ENCODE peak calls at places on chromosomes 6 and 20, in ten cellular contexts. One of them, this sample, is unnamed.

GRCh38 chr6:2560903-2561698 is 189.6 kb downstream of the MYLK4 start:
- DNase-seq in body of pancreas: no peak
- DNase-seq in fibroblast of pulmonary artery: no peak
- DNase-seq in germinal center: no peak
- DNase-seq in right cardiac atrium: no peak
- DNase-seq in stimulated activated CD8-positive, alpha-beta memory T cell treated with anti-CD3 and anti-CD28 coated beads, Interleukin-7, amount 100 ng/mL, for 4 hours: no peak
- DNase-seq in Right ventricle myocardium superior: no peak
- DNase-seq in GM04504: no peak
- DNase-seq in anterior cingulate cortex: no peak
- DNase-seq in substantia nigra: no peak
- DNase-seq in this sample: no peak

GRCh38 chr6:33755070-33755869 is 8.6 kb upstream of the IP6K3 start:
- DNase-seq in germinal center: peak
- DNase-seq in substantia nigra: no peak
- DNase-seq in body of pancreas: no peak
- DNase-seq in anterior cingulate cortex: no peak
- DNase-seq in right cardiac atrium: no peak
- DNase-seq in GM04504: no peak
- DNase-seq in Right ventricle myocardium superior: no peak
- DNase-seq in stimulated activated CD8-positive, alpha-beta memory T cell treated with anti-CD3 and anti-CD28 coated beads, Interleukin-7, amount 100 ng/mL, for 4 hours: no peak
- DNase-seq in fibroblast of pulmonary artery: no peak
- DNase-seq in this sample: no peak

GRCh38 chr6:165659945-165660862 is 2.8 kb downstream of the PDE10A start:
- DNase-seq in substantia nigra: no peak
- DNase-seq in body of pancreas: no peak
- DNase-seq in stimulated activated CD8-positive, alpha-beta memory T cell treated with anti-CD3 and anti-CD28 coated beads, Interleukin-7, amount 100 ng/mL, for 4 hours: no peak
- DNase-seq in Right ventricle myocardium superior: peak
- DNase-seq in germinal center: no peak
- DNase-seq in right cardiac atrium: no peak
- DNase-seq in fibroblast of pulmonary artery: peak
- DNase-seq in GM04504: no peak
- DNase-seq in anterior cingulate cortex: no peak
- DNase-seq in this sample: no peak

GRCh38 chr6:43807228-43808061 is 37.4 kb downstream of the VEGFA start:
- DNase-seq in Right ventricle myocardium superior: no peak
- DNase-seq in anterior cingulate cortex: no peak
- DNase-seq in fibroblast of pulmonary artery: peak
- DNase-seq in stimulated activated CD8-positive, alpha-beta memory T cell treated with anti-CD3 and anti-CD28 coated beads, Interleukin-7, amount 100 ng/mL, for 4 hours: no peak
- DNase-seq in substantia nigra: no peak
- DNase-seq in body of pancreas: peak
- DNase-seq in germinal center: no peak
- DNase-seq in right cardiac atrium: peak
- DNase-seq in GM04504: no peak
- DNase-seq in this sample: no peak

GRCh38 chr6:96542702-96543101 is 20.2 kb upstream of the FHL5 start:
- DNase-seq in body of pancreas: no peak
- DNase-seq in fibroblast of pulmonary artery: peak
- DNase-seq in germinal center: no peak
- DNase-seq in substantia nigra: no peak
- DNase-seq in right cardiac atrium: no peak
- DNase-seq in anterior cingulate cortex: no peak
- DNase-seq in Right ventricle myocardium superior: no peak
- DNase-seq in GM04504: no peak
- DNase-seq in stimulated activated CD8-positive, alpha-beta memory T cell treated with anti-CD3 and anti-CD28 coated beads, Interleukin-7, amount 100 ng/mL, for 4 hours: no peak
- DNase-seq in this sample: no peak

GRCh38 chr20:32449890-32450401 is 91.8 kb downstream of the ASXL1 start:
- DNase-seq in anterior cingulate cortex: peak
- DNase-seq in germinal center: peak
- DNase-seq in body of pancreas: peak
- DNase-seq in Right ventricle myocardium superior: no peak
- DNase-seq in stimulated activated CD8-positive, alpha-beta memory T cell treated with anti-CD3 and anti-CD28 coated beads, Interleukin-7, amount 100 ng/mL, for 4 hours: no peak
- DNase-seq in right cardiac atrium: no peak
- DNase-seq in fibroblast of pulmonary artery: no peak
- DNase-seq in GM04504: no peak
- DNase-seq in substantia nigra: no peak
- DNase-seq in this sample: no peak

GRCh38 chr20:10752206-10752605 is 78.4 kb upstream of the JAG1 start:
- DNase-seq in Right ventricle myocardium superior: no peak
- DNase-seq in germinal center: no peak
- DNase-seq in GM04504: no peak
- DNase-seq in anterior cingulate cortex: no peak
- DNase-seq in stimulated activated CD8-positive, alpha-beta memory T cell treated with anti-CD3 and anti-CD28 coated beads, Interleukin-7, amount 100 ng/mL, for 4 hours: no peak
- DNase-seq in fibroblast of pulmonary artery: no peak
- DNase-seq in substantia nigra: no peak
- DNase-seq in body of pancreas: no peak
- DNase-seq in right cardiac atrium: no peak
- DNase-seq in this sample: no peak

GRCh38 chr6:157921685-157922367 is 59.8 kb upstream of the SYNJ2 start:
- DNase-seq in stimulated activated CD8-positive, alpha-beta memory T cell treated with anti-CD3 and anti-CD28 coated beads, Interleukin-7, amount 100 ng/mL, for 4 hours: no peak
- DNase-seq in right cardiac atrium: peak
- DNase-seq in body of pancreas: no peak
- DNase-seq in substantia nigra: no peak
- DNase-seq in fibroblast of pulmonary artery: no peak
- DNase-seq in germinal center: no peak
- DNase-seq in GM04504: peak
- DNase-seq in Right ventricle myocardium superior: no peak
- DNase-seq in anterior cingulate cortex: no peak
- DNase-seq in this sample: no peak

GRCh38 chr6:79762370-79762769 is 131.2 kb downstream of the SH3BGRL2 start:
- DNase-seq in substantia nigra: no peak
- DNase-seq in Right ventricle myocardium superior: no peak
- DNase-seq in body of pancreas: no peak
- DNase-seq in anterior cingulate cortex: no peak
- DNase-seq in stimulated activated CD8-positive, alpha-beta memory T cell treated with anti-CD3 and anti-CD28 coated beads, Interleukin-7, amount 100 ng/mL, for 4 hours: no peak
- DNase-seq in germinal center: no peak
- DNase-seq in fibroblast of pulmonary artery: peak
- DNase-seq in GM04504: no peak
- DNase-seq in right cardiac atrium: no peak
- DNase-seq in this sample: no peak

GRCh38 chr6:158233214-158233795 is 65.2 kb downstream of the GTF2H5 start:
- DNase-seq in GM04504: no peak
- DNase-seq in fibroblast of pulmonary artery: no peak
- DNase-seq in body of pancreas: no peak
- DNase-seq in germinal center: no peak
- DNase-seq in stimulated activated CD8-positive, alpha-beta memory T cell treated with anti-CD3 and anti-CD28 coated beads, Interleukin-7, amount 100 ng/mL, for 4 hours: no peak
- DNase-seq in anterior cingulate cortex: no peak
- DNase-seq in Right ventricle myocardium superior: no peak
- DNase-seq in substantia nigra: no peak
- DNase-seq in right cardiac atrium: no peak
- DNase-seq in this sample: no peak

GRCh38 chr6:15897063-15897934 is 231.6 kb upstream of the MYLIP start:
- DNase-seq in substantia nigra: no peak
- DNase-seq in germinal center: no peak
- DNase-seq in fibroblast of pulmonary artery: peak
- DNase-seq in right cardiac atrium: peak
- DNase-seq in GM04504: no peak
- DNase-seq in anterior cingulate cortex: no peak
- DNase-seq in Right ventricle myocardium superior: no peak
- DNase-seq in stimulated activated CD8-positive, alpha-beta memory T cell treated with anti-CD3 and anti-CD28 coated beads, Interleukin-7, amount 100 ng/mL, for 4 hours: no peak
- DNase-seq in body of pancreas: peak
- DNase-seq in this sample: no peak

GRCh38 chr20:5353624-5354496 is 37.1 kb upstream of the PROKR2 start:
- DNase-seq in fibroblast of pulmonary artery: peak
- DNase-seq in GM04504: peak
- DNase-seq in stimulated activated CD8-positive, alpha-beta memory T cell treated with anti-CD3 and anti-CD28 coated beads, Interleukin-7, amount 100 ng/mL, for 4 hours: no peak
- DNase-seq in germinal center: no peak
- DNase-seq in right cardiac atrium: no peak
- DNase-seq in anterior cingulate cortex: no peak
- DNase-seq in body of pancreas: no peak
- DNase-seq in Right ventricle myocardium superior: no peak
- DNase-seq in substantia nigra: no peak
- DNase-seq in this sample: no peak

GRCh38 chr6:155276638-155277037 is 12.8 kb downstream of the CLDN20 start:
- DNase-seq in body of pancreas: no peak
- DNase-seq in fibroblast of pulmonary artery: no peak
- DNase-seq in substantia nigra: no peak
- DNase-seq in stimulated activated CD8-positive, alpha-beta memory T cell treated with anti-CD3 and anti-CD28 coated beads, Interleukin-7, amount 100 ng/mL, for 4 hours: no peak
- DNase-seq in anterior cingulate cortex: no peak
- DNase-seq in Right ventricle myocardium superior: no peak
- DNase-seq in GM04504: no peak
- DNase-seq in germinal center: no peak
- DNase-seq in right cardiac atrium: no peak
- DNase-seq in this sample: no peak

GRCh38 chr20:4119854-4120209 is 104.5 kb upstream of the RNF24 start:
- DNase-seq in body of pancreas: no peak
- DNase-seq in germinal center: no peak
- DNase-seq in Right ventricle myocardium superior: no peak
- DNase-seq in substantia nigra: no peak
- DNase-seq in right cardiac atrium: no peak
- DNase-seq in anterior cingulate cortex: no peak
- DNase-seq in GM04504: no peak
- DNase-seq in stimulated activated CD8-positive, alpha-beta memory T cell treated with anti-CD3 and anti-CD28 coated beads, Interleukin-7, amount 100 ng/mL, for 4 hours: no peak
- DNase-seq in fibroblast of pulmonary artery: peak
- DNase-seq in this sample: no peak

GRCh38 chr6:162726997-162727346 is 594 bp downstream of the PRKN start:
- DNase-seq in Right ventricle myocardium superior: no peak
- DNase-seq in germinal center: no peak
- DNase-seq in anterior cingulate cortex: no peak
- DNase-seq in GM04504: no peak
- DNase-seq in substantia nigra: no peak
- DNase-seq in right cardiac atrium: no peak
- DNase-seq in body of pancreas: no peak
- DNase-seq in fibroblast of pulmonary artery: no peak
- DNase-seq in stimulated activated CD8-positive, alpha-beta memory T cell treated with anti-CD3 and anti-CD28 coated beads, Interleukin-7, amount 100 ng/mL, for 4 hours: peak
- DNase-seq in this sample: no peak

GRCh38 chr6:79184086-79184485 is 50.4 kb downstream of the HMGN3 start:
- DNase-seq in germinal center: no peak
- DNase-seq in substantia nigra: no peak
- DNase-seq in fibroblast of pulmonary artery: no peak
- DNase-seq in body of pancreas: no peak
- DNase-seq in right cardiac atrium: no peak
- DNase-seq in stimulated activated CD8-positive, alpha-beta memory T cell treated with anti-CD3 and anti-CD28 coated beads, Interleukin-7, amount 100 ng/mL, for 4 hours: no peak
- DNase-seq in anterior cingulate cortex: no peak
- DNase-seq in Right ventricle myocardium superior: no peak
- DNase-seq in GM04504: no peak
- DNase-seq in this sample: no peak

GRCh38 chr6:35428421-35429149 is 23.6 kb upstream of the FANCE start:
- DNase-seq in anterior cingulate cortex: no peak
- DNase-seq in Right ventricle myocardium superior: no peak
- DNase-seq in GM04504: no peak
- DNase-seq in substantia nigra: no peak
- DNase-seq in germinal center: no peak
- DNase-seq in right cardiac atrium: no peak
- DNase-seq in body of pancreas: no peak
- DNase-seq in stimulated activated CD8-positive, alpha-beta memory T cell treated with anti-CD3 and anti-CD28 coated beads, Interleukin-7, amount 100 ng/mL, for 4 hours: no peak
- DNase-seq in fibroblast of pulmonary artery: no peak
- DNase-seq in this sample: no peak

GRCh38 chr6:100449239-100449691 is 15.5 kb downstream of the SIM1 start:
- DNase-seq in stimulated activated CD8-positive, alpha-beta memory T cell treated with anti-CD3 and anti-CD28 coated beads, Interleukin-7, amount 100 ng/mL, for 4 hours: no peak
- DNase-seq in fibroblast of pulmonary artery: no peak
- DNase-seq in right cardiac atrium: no peak
- DNase-seq in GM04504: no peak
- DNase-seq in anterior cingulate cortex: no peak
- DNase-seq in substantia nigra: no peak
- DNase-seq in Right ventricle myocardium superior: no peak
- DNase-seq in germinal center: no peak
- DNase-seq in body of pancreas: no peak
- DNase-seq in this sample: no peak

GRCh38 chr20:11452326-11452725 is 465.4 kb upstream of the BTBD3 start:
- DNase-seq in Right ventricle myocardium superior: no peak
- DNase-seq in body of pancreas: no peak
- DNase-seq in germinal center: no peak
- DNase-seq in anterior cingulate cortex: no peak
- DNase-seq in substantia nigra: no peak
- DNase-seq in GM04504: peak
- DNase-seq in stimulated activated CD8-positive, alpha-beta memory T cell treated with anti-CD3 and anti-CD28 coated beads, Interleukin-7, amount 100 ng/mL, for 4 hours: no peak
- DNase-seq in fibroblast of pulmonary artery: peak
- DNase-seq in right cardiac atrium: no peak
- DNase-seq in this sample: no peak

GRCh38 chr6:50831216-50831615 is 12.5 kb downstream of the TFAP2B start:
- DNase-seq in Right ventricle myocardium superior: no peak
- DNase-seq in fibroblast of pulmonary artery: no peak
- DNase-seq in stimulated activated CD8-positive, alpha-beta memory T cell treated with anti-CD3 and anti-CD28 coated beads, Interleukin-7, amount 100 ng/mL, for 4 hours: no peak
- DNase-seq in germinal center: no peak
- DNase-seq in right cardiac atrium: no peak
- DNase-seq in substantia nigra: no peak
- DNase-seq in body of pancreas: no peak
- DNase-seq in GM04504: no peak
- DNase-seq in anterior cingulate cortex: no peak
- DNase-seq in this sample: no peak

GRCh38 chr6:7976485-7977010 is 66.0 kb upstream of the TXNDC5 start:
- DNase-seq in body of pancreas: no peak
- DNase-seq in stimulated activated CD8-positive, alpha-beta memory T cell treated with anti-CD3 and anti-CD28 coated beads, Interleukin-7, amount 100 ng/mL, for 4 hours: no peak
- DNase-seq in Right ventricle myocardium superior: no peak
- DNase-seq in fibroblast of pulmonary artery: no peak
- DNase-seq in germinal center: no peak
- DNase-seq in substantia nigra: no peak
- DNase-seq in anterior cingulate cortex: no peak
- DNase-seq in GM04504: no peak
- DNase-seq in right cardiac atrium: no peak
- DNase-seq in this sample: no peak

GRCh38 chr6:7479801-7480266 is 61.6 kb upstream of the DSP start:
- DNase-seq in Right ventricle myocardium superior: no peak
- DNase-seq in body of pancreas: peak
- DNase-seq in stimulated activated CD8-positive, alpha-beta memory T cell treated with anti-CD3 and anti-CD28 coated beads, Interleukin-7, amount 100 ng/mL, for 4 hours: no peak
- DNase-seq in substantia nigra: no peak
- DNase-seq in anterior cingulate cortex: no peak
- DNase-seq in fibroblast of pulmonary artery: peak
- DNase-seq in right cardiac atrium: no peak
- DNase-seq in germinal center: no peak
- DNase-seq in GM04504: peak
- DNase-seq in this sample: peak

GRCh38 chr6:13331516-13332348 is 3.4 kb upstream of the TBC1D7 start:
- DNase-seq in Right ventricle myocardium superior: no peak
- DNase-seq in germinal center: no peak
- DNase-seq in body of pancreas: no peak
- DNase-seq in stimulated activated CD8-positive, alpha-beta memory T cell treated with anti-CD3 and anti-CD28 coated beads, Interleukin-7, amount 100 ng/mL, for 4 hours: no peak
- DNase-seq in right cardiac atrium: no peak
- DNase-seq in fibroblast of pulmonary artery: peak
- DNase-seq in substantia nigra: no peak
- DNase-seq in GM04504: no peak
- DNase-seq in anterior cingulate cortex: no peak
- DNase-seq in this sample: no peak

GRCh38 chr20:23039136-23039875 is 4.2 kb downstream of the SSTR4 start:
- DNase-seq in fibroblast of pulmonary artery: no peak
- DNase-seq in stimulated activated CD8-positive, alpha-beta memory T cell treated with anti-CD3 and anti-CD28 coated beads, Interleukin-7, amount 100 ng/mL, for 4 hours: no peak
- DNase-seq in GM04504: no peak
- DNase-seq in body of pancreas: no peak
- DNase-seq in substantia nigra: no peak
- DNase-seq in anterior cingulate cortex: no peak
- DNase-seq in Right ventricle myocardium superior: no peak
- DNase-seq in germinal center: no peak
- DNase-seq in right cardiac atrium: no peak
- DNase-seq in this sample: no peak

GRCh38 chr20:51494241-51495110 is 48.0 kb downstream of the NFATC2 start:
- DNase-seq in substantia nigra: no peak
- DNase-seq in anterior cingulate cortex: no peak
- DNase-seq in fibroblast of pulmonary artery: no peak
- DNase-seq in right cardiac atrium: no peak
- DNase-seq in germinal center: no peak
- DNase-seq in Right ventricle myocardium superior: no peak
- DNase-seq in stimulated activated CD8-positive, alpha-beta memory T cell treated with anti-CD3 and anti-CD28 coated beads, Interleukin-7, amount 100 ng/mL, for 4 hours: no peak
- DNase-seq in GM04504: no peak
- DNase-seq in body of pancreas: no peak
- DNase-seq in this sample: no peak

GRCh38 chr6:88870728-88871330 is 92.6 kb downstream of the RNGTT start:
- DNase-seq in fibroblast of pulmonary artery: peak
- DNase-seq in body of pancreas: peak
- DNase-seq in Right ventricle myocardium superior: no peak
- DNase-seq in substantia nigra: no peak
- DNase-seq in stimulated activated CD8-positive, alpha-beta memory T cell treated with anti-CD3 and anti-CD28 coated beads, Interleukin-7, amount 100 ng/mL, for 4 hours: peak
- DNase-seq in right cardiac atrium: no peak
- DNase-seq in germinal center: peak
- DNase-seq in anterior cingulate cortex: no peak
- DNase-seq in GM04504: peak
- DNase-seq in this sample: no peak

GRCh38 chr20:16004108-16004854 is 569.0 kb downstream of the KIF16B start:
- DNase-seq in GM04504: no peak
- DNase-seq in Right ventricle myocardium superior: peak
- DNase-seq in fibroblast of pulmonary artery: no peak
- DNase-seq in anterior cingulate cortex: no peak
- DNase-seq in germinal center: no peak
- DNase-seq in body of pancreas: no peak
- DNase-seq in right cardiac atrium: no peak
- DNase-seq in substantia nigra: no peak
- DNase-seq in stimulated activated CD8-positive, alpha-beta memory T cell treated with anti-CD3 and anti-CD28 coated beads, Interleukin-7, amount 100 ng/mL, for 4 hours: no peak
- DNase-seq in this sample: no peak

GRCh38 chr20:50263831-50264230 is 73.2 kb downstream of the CEBPB start:
- DNase-seq in Right ventricle myocardium superior: peak
- DNase-seq in GM04504: no peak
- DNase-seq in stimulated activated CD8-positive, alpha-beta memory T cell treated with anti-CD3 and anti-CD28 coated beads, Interleukin-7, amount 100 ng/mL, for 4 hours: no peak
- DNase-seq in germinal center: no peak
- DNase-seq in right cardiac atrium: no peak
- DNase-seq in body of pancreas: no peak
- DNase-seq in substantia nigra: no peak
- DNase-seq in anterior cingulate cortex: no peak
- DNase-seq in fibroblast of pulmonary artery: no peak
- DNase-seq in this sample: no peak

This sample was measured in keratinocyte.